ENCODE peak calls at places on chromosomes 3 and 15, in four cellular contexts. R is HCT116, F is hepatocyte, V is heart right ventricle. T is an unnamed sample.

GRCh38 chr15:101707983-101708382 is 16.3 kb downstream of the TARS3 start:
- DNase-seq in F (no peak), R (no peak), V (no peak), T (no peak)

GRCh38 chr3:13161771-13162535 is 88.7 kb upstream of the IQSEC1 start:
- DNase-seq in R (no peak), F (no peak), V (no peak), T (no peak)

GRCh38 chr15:85312925-85313324 is 67.5 kb upstream of the AKAP13 start:
- DNase-seq in F (no peak), V (no peak), R (no peak), T (no peak)

GRCh38 chr3:135991621-135992020 is 26.1 kb downstream of the PPP2R3A start:
- DNase-seq in F (no peak), V (no peak), R (no peak), T (no peak)

GRCh38 chr3:97297032-97297431 is 467.5 kb upstream of the ARL6 start:
- DNase-seq in F (no peak), R (no peak), V (no peak), T (no peak)

GRCh38 chr15:84685304-84685703 is 27.3 kb upstream of the NMB start:
- DNase-seq in V (peak; percentile 43), F (peak; percentile 22), R (peak; percentile 50), T (peak; percentile 76)

GRCh38 chr3:197606468-197606867 is 50.7 kb upstream of the BDH1 start:
- DNase-seq in V (no peak), F (no peak), R (no peak), T (no peak)

GRCh38 chr3:197792019-197792647 is 1.1 kb downstream of the LRCH3 start:
- DNase-seq in V (no peak), R (no peak), F (no peak), T (peak; percentile 37)

GRCh38 chr15:45747426-45747825 is 112.6 kb downstream of the SQOR start:
- DNase-seq in R (no peak), V (no peak), F (no peak), T (no peak)

GRCh38 chr15:62250176-62250575 is 85.1 kb upstream of the C2CD4B start:
- DNase-seq in F (no peak), V (no peak), R (no peak), T (no peak)

GRCh38 chr15:99123706-99124451 is 19.0 kb downstream of the SYNM start:
- DNase-seq in R (peak; percentile 86), F (peak; percentile 92), V (peak; percentile 82), T (peak; percentile 99)

DNA sequence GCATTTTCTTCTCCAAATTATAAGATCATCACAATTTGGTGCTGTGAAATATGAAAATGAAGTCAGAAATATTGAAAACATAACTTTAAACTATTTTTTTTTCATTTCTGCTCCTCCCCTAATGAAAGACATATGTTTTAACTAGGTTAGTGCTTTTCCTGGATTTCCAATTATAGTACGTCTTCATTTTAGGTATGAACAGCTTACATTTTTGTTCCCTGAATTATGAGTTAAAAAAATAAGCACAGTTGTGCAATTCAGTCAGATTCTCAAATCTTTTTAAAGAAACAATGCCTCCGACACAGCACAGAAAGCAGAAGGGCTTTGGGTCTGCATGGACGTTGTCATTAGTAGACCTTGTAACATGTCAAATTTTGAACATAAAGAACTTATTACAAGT is 83.5 kb upstream of the CFAP20DC start:
- DNase-seq in F (no peak), V (no peak), R (no peak), T (no peak)
- H3K27ac ChIP-seq in F (no peak overlapping the region), V (no peak overlapping the region), R (no peak overlapping the region), T (no peak overlapping the region)

GRCh38 chr3:55521086-55522060 is 34.3 kb upstream of the WNT5A start:
- DNase-seq in F (no peak), V (no peak), R (no peak), T (no peak)
- H3K4me1 ChIP-seq in F (peaks cover 30% of the 10 kb centered on the region), V (no peaks in the 10 kb centered on the region), R (no peaks in the 10 kb centered on the region), T (peaks cover 54% of the 10 kb centered on the region)

DNA sequence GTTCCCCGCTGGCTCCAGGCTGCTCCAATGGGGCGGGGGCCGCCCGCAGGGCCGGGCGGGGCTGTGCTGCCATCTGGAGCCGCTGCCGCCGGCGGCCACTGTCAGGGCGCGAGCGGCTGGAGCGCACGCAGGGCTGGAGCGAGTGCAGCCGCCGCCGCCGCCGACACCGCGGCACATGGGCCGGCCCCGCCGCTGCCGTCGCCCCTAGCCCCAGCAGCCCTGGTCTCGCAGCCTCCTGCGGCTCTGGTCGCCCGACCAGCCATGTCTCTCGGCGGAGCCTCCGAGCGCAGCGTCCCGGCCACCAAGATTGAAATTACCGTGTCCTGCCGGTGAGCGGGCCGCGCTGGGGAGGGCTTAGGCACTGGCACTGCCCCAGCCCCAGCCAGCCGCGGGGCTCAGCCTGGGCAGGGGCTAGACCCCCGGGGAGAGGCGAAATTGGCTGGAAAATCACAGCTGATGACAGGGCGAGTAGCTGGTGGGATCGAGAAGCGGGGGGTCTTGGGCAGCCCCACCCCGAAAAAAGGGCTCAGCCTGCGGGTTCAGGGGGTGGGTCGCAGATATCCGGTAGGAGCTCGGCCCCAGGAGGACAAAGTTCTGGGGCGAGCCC is at the start of gene CPNE9:
- DNase-seq in V (no peak), R (no peak), F (no peak), T (no peak)
- H3K4me3 ChIP-seq in V (peak within 1 kb of the TSS; percentile 40), R (peak within 1 kb of the TSS; percentile 40), F (no peak within 1 kb of the TSS), T (no peak within 1 kb of the TSS)

GRCh38 chr3:141530133-141530768 is 43.4 kb downstream of the RASA2 start:
- DNase-seq in F (no peak), V (no peak), R (no peak), T (peak; percentile 20)
- H3K27ac ChIP-seq in F (no peak overlapping the region), V (peak overlapping the region; percentile 11), R (no peak overlapping the region), T (no peak overlapping the region)

GRCh38 chr3:32220006-32220405 is 18.5 kb upstream of the CMTM8 start:
- DNase-seq in F (no peak), R (no peak), V (no peak), T (no peak)

GRCh38 chr3:32216172-32216783 is 22.2 kb upstream of the CMTM8 start:
- DNase-seq in F (peak; percentile 79), R (no peak), V (no peak), T (no peak)

GRCh38 chr3:32215185-32215584 is 23.3 kb upstream of the CMTM8 start:
- DNase-seq in V (no peak), R (no peak), F (no peak), T (no peak)

GRCh38 chr3:32219537-32219936 is 18.9 kb upstream of the CMTM8 start:
- DNase-seq in V (no peak), F (no peak), R (no peak), T (no peak)

DNA sequence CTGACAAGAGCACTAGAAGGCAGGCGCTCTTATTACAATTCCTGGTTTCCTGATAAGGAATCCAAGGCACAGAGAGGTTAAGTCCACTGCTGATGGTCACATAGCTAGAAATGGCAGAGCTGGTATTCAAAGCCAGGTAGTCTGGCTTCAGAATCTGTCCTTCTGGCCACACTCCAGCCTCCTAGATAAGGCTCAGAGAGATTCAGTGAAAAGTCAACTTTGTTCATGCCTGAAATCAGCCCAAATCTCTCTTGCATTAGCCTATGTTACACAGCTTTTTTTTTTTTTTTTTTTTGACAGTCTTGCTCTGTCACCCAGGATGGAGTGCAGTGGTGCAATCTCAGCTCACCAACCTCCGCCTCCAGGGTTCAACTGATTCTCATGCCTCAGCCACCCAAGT is 21.1 kb upstream of the CMTM8 start:
- DNase-seq in V (no peak), R (no peak), F (peak; percentile 19), T (no peak)
- H3K4me1 ChIP-seq in V (peaks cover 6% of the 10 kb centered on the region), R (no peaks in the 10 kb centered on the region), F (peaks cover 16% of the 10 kb centered on the region), T (no peaks in the 10 kb centered on the region)

GRCh38 chr3:45606991-45607712 is 12.6 kb downstream of the LIMD1 start:
- DNase-seq in R (no peak), V (peak; percentile 50), F (no peak), T (no peak)
- H3K4me3 ChIP-seq in R (no peak overlapping the region), V (peak overlapping the region; percentile 0), F (no peak overlapping the region), T (no peak overlapping the region)

GRCh38 chr15:44435893-44436667 is 8.7 kb downstream of the CTDSPL2 start:
- DNase-seq in F (no peak), R (no peak), V (no peak), T (peak; percentile 29)
- H3K27ac ChIP-seq in F (no peak overlapping the region), R (no peak overlapping the region), V (no peak overlapping the region), T (no peak overlapping the region)

DNA sequence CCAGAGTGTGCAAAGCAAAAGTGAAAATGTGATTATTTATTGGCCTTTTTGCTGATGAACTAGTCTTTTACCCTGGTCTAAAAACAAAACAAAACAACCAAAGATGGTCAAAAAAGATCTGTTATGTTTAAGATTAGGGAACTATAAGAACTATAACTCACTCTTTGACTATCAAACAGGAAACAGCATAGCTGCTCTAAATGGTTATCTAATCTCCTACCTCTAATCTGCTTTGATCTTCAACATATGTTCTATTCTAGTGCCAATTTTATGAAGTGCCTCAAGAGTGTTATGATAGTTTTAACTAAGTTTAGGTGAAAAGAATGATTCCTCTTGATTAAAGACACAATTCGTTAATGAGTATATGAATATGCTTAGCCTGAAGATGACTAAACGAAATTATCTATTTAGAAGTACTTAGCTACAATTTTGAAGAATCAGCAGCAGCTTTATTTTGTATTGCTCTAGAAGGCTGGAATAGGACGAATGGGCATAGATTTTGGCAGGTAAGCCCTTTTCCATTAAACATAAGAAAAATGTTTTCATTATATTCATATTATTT is 46.0 kb downstream of the SETD2 start:
- DNase-seq in R (no peak), F (no peak), V (no peak), T (no peak)
- H3K4me1 ChIP-seq in R (no peaks in the 10 kb centered on the region), F (no peaks in the 10 kb centered on the region), V (peaks cover 6% of the 10 kb centered on the region), T (peaks cover 28% of the 10 kb centered on the region)

GRCh38 chr3:55676643-55677042 is 189.5 kb upstream of the WNT5A start:
- DNase-seq in V (no peak), F (no peak), R (no peak), T (no peak)

GRCh38 chr3:55678521-55679216 is 191.6 kb upstream of the WNT5A start:
- DNase-seq in F (no peak), V (no peak), R (no peak), T (no peak)

GRCh38 chr3:55675478-55675877 is 188.4 kb upstream of the WNT5A start:
- DNase-seq in V (no peak), R (no peak), F (no peak), T (no peak)

GRCh38 chr3:55669133-55669532 is 182.0 kb upstream of the WNT5A start:
- DNase-seq in R (no peak), F (no peak), V (no peak), T (no peak)

DNA sequence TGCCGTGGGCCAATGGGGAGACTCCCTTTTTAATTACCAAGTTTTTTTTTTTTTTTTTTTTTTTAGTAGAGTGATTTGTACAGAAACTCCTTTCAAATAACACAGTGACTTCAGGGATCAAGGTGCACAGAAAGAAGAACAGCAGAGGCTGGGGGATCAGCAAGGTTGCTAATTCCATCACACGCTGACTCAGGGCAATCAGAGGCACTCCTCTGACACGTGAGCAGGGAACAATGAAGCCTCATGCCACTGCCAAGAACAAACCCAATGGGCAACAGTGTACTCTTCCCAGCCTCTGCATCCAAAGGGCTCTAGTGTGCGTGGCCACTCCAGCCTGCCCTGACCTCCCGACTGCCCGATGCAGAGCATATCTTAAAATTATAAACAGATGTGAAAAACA is 186.7 kb upstream of the WNT5A start:
- DNase-seq in R (no peak), F (peak; percentile 59), V (no peak), T (no peak)
- H3K4me3 ChIP-seq in R (no peak overlapping the region), F (no peak overlapping the region), V (no peak overlapping the region), T (no peak overlapping the region)

DNA sequence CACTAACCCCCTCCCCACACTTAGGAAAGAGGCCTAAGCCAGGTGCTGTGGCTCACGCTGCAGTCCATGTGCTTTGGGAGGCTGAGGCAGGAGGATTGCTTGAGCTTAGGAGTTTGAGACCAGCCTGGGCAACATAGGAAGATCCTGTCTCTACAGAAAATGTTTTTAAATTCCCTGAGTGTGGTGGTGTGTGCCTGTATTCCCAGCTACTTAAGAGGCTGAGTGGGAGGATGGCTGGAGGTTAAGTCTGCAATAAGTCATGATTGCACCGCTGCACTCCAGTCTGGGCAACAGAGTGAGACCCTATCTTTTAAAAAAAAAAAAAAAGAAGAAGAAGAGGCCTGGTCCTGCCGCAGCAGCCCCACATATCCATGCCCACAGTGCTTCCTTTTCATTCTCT is 27.7 kb upstream of the CLK3 start:
- DNase-seq in F (no peak), R (no peak), V (no peak), T (no peak)
- H3K27ac ChIP-seq in F (no peak overlapping the region), R (peak overlapping the region; percentile 57), V (no peak overlapping the region), T (no peak overlapping the region)